ENCODE peak calls at places on chromosome 1, in four cellular contexts. I is astrocyte of the cerebellum, L is HTR-8/SVneo, H is endothelial cell of umbilical vein. V is an unnamed sample.

GRCh38 chr1:32900956-32901822 is at the start of gene TMEM54:
- DNase-seq in I (no peak), L (no peak), H (no peak), V (no peak)

GRCh38 chr1:182149411-182149965 is 88.0 kb upstream of the ZNF648 start:
- DNase-seq in I (peak), L (no peak), H (no peak), V (peak)

GRCh38 chr1:232110281-232111090 is 483.9 kb downstream of the DISC1 start:
- DNase-seq in I (peak), L (peak), H (no peak), V (peak)

GRCh38 chr1:7046314-7046713 is 261.1 kb downstream of the CAMTA1 start:
- DNase-seq in I (peak), L (peak), H (peak), V (peak)

GRCh38 chr1:27504588-27505419 is 14.8 kb upstream of the WASF2 start:
- DNase-seq in I (no peak), L (peak), H (no peak), V (no peak)

GRCh38 chr1:31639543-31639942 is 5.1 kb downstream of the PEF1 start:
- DNase-seq in I (no peak), L (no peak), H (no peak), V (no peak)

GRCh38 chr1:36367067-36367466 is 18.7 kb downstream of the STK40 start:
- DNase-seq in I (no peak), L (no peak), H (peak), V (no peak)

GRCh38 chr1:245512980-245513578 is 358.3 kb downstream of the KIF26B start:
- DNase-seq in I (no peak), L (no peak), H (no peak), V (no peak)

GRCh38 chr1:223312273-223312672 is 51.7 kb downstream of the SUSD4 start:
- DNase-seq in I (no peak), L (no peak), H (no peak), V (no peak)

GRCh38 chr1:12339861-12340557 is 110.2 kb downstream of the VPS13D start:
- DNase-seq in I (no peak), L (no peak), H (no peak), V (no peak)

GRCh38 chr1:174880171-174880570 is 119.6 kb upstream of the CACYBP start:
- DNase-seq in I (no peak), L (no peak), H (no peak), V (no peak)

GRCh38 chr1:209769956-209770355 is 14.1 kb downstream of the TRAF3IP3 start:
- DNase-seq in I (no peak), L (no peak), H (peak), V (no peak)

GRCh38 chr1:86774305-86775304 is 70.2 kb downstream of the SH3GLB1 start:
- DNase-seq in I (no peak), L (peak), H (peak), V (peak)

GRCh38 chr1:235486321-235486720 is 17.9 kb downstream of the B3GALNT2 start:
- DNase-seq in I (no peak), L (peak), H (peak), V (no peak)

GRCh38 chr1:18178125-18178524 is 70.5 kb downstream of the IGSF21 start:
- DNase-seq in I (no peak), L (no peak), H (no peak), V (no peak)

GRCh38 chr1:47188901-47189785 is 693 bp downstream of the PDZK1IP1 start:
- DNase-seq in I (no peak), L (no peak), H (no peak), V (no peak)

GRCh38 chr1:43021547-43022474 is 63.1 kb upstream of the SLC2A1 start:
- DNase-seq in I (no peak), L (no peak), H (no peak), V (no peak)

GRCh38 chr1:150484431-150484830 is 2.8 kb upstream of the TARS2 start:
- DNase-seq in I (no peak), L (no peak), H (no peak), V (no peak)

GRCh38 chr1:161197560-161198205 is 1.2 kb downstream of the ADAMTS4 start:
- DNase-seq in I (no peak), L (no peak), H (no peak), V (no peak)

GRCh38 chr1:27634166-27634981 is 611 bp downstream of the FGR start:
- DNase-seq in I (no peak), L (no peak), H (peak), V (no peak)

GRCh38 chr1:222257024-222257423 is 290.9 kb downstream of the HHIPL2 start:
- DNase-seq in I (no peak), L (no peak), H (no peak), V (no peak)

GRCh38 chr1:54016343-54017282 is 1.4 kb downstream of the LDLRAD1 start:
- DNase-seq in I (no peak), L (no peak), H (no peak), V (peak)

GRCh38 chr1:39132505-39133339 is 71.8 kb upstream of the MACF1 start:
- DNase-seq in I (no peak), L (no peak), H (peak), V (no peak)

GRCh38 chr1:84750110-84750509 is 59.8 kb upstream of the SSX2IP start:
- DNase-seq in I (no peak), L (no peak), H (peak), V (no peak)

V was measured in AG09319.